ENCODE peak calls at places on chromosomes 6 and 20, in nine cellular contexts. One of them, this sample, is unnamed.

GRCh38 chr6:169230322-169230665 is 23.4 kb downstream of the THBS2 start:
- DNase-seq in adrenal gland: no peak
- DNase-seq in body of pancreas: no peak
- DNase-seq in ovary: peak; percentile 16
- DNase-seq in PC-9: no peak
- DNase-seq in left ventricle myocardium inferior: no peak
- DNase-seq in effector memory CD4-positive, alpha-beta T cell: no peak
- DNase-seq in neural progenitor cell: no peak
- DNase-seq in small intestine: no peak
- DNase-seq in this sample: no peak

GRCh38 chr6:98653171-98653570 is 181.2 kb upstream of the POU3F2 start:
- DNase-seq in adrenal gland: no peak
- DNase-seq in left ventricle myocardium inferior: no peak
- DNase-seq in effector memory CD4-positive, alpha-beta T cell: no peak
- DNase-seq in small intestine: no peak
- DNase-seq in neural progenitor cell: no peak
- DNase-seq in body of pancreas: no peak
- DNase-seq in PC-9: no peak
- DNase-seq in ovary: no peak
- DNase-seq in this sample: no peak

GRCh38 chr6:136038531-136038930 is 187.0 kb downstream of the PDE7B start:
- DNase-seq in small intestine: no peak
- DNase-seq in PC-9: no peak
- DNase-seq in left ventricle myocardium inferior: no peak
- DNase-seq in effector memory CD4-positive, alpha-beta T cell: no peak
- DNase-seq in neural progenitor cell: no peak
- DNase-seq in body of pancreas: no peak
- DNase-seq in ovary: no peak
- DNase-seq in adrenal gland: no peak
- DNase-seq in this sample: no peak

GRCh38 chr6:56292505-56293181 is 45.3 kb upstream of the COL21A1 start:
- DNase-seq in PC-9: peak; percentile 40
- DNase-seq in body of pancreas: no peak
- DNase-seq in left ventricle myocardium inferior: no peak
- DNase-seq in adrenal gland: peak; percentile 16
- DNase-seq in small intestine: peak; percentile 43
- DNase-seq in effector memory CD4-positive, alpha-beta T cell: no peak
- DNase-seq in neural progenitor cell: peak; percentile 73
- DNase-seq in ovary: no peak
- DNase-seq in this sample: no peak

GRCh38 chr6:149060300-149060984 is 257.1 kb upstream of the TAB2 start:
- DNase-seq in ovary: no peak
- DNase-seq in small intestine: peak; percentile 57
- DNase-seq in PC-9: peak; percentile 1
- DNase-seq in body of pancreas: no peak
- DNase-seq in adrenal gland: no peak
- DNase-seq in left ventricle myocardium inferior: peak; percentile 24
- DNase-seq in neural progenitor cell: no peak
- DNase-seq in effector memory CD4-positive, alpha-beta T cell: peak; percentile 50
- DNase-seq in this sample: no peak

GRCh38 chr20:54515788-54516324 is 40.5 kb downstream of the DOK5 start:
- DNase-seq in left ventricle myocardium inferior: no peak
- DNase-seq in neural progenitor cell: no peak
- DNase-seq in body of pancreas: no peak
- DNase-seq in effector memory CD4-positive, alpha-beta T cell: no peak
- DNase-seq in adrenal gland: no peak
- DNase-seq in PC-9: no peak
- DNase-seq in small intestine: no peak
- DNase-seq in ovary: no peak
- DNase-seq in this sample: no peak

GRCh38 chr20:47067776-47068175 is 173.1 kb downstream of the EYA2 start:
- DNase-seq in neural progenitor cell: no peak
- DNase-seq in adrenal gland: no peak
- DNase-seq in ovary: no peak
- DNase-seq in PC-9: no peak
- DNase-seq in left ventricle myocardium inferior: no peak
- DNase-seq in body of pancreas: no peak
- DNase-seq in small intestine: no peak
- DNase-seq in effector memory CD4-positive, alpha-beta T cell: no peak
- DNase-seq in this sample: no peak

GRCh38 chr20:2619961-2620595 is 32.4 kb upstream of the NOP56 start:
- DNase-seq in PC-9: no peak
- DNase-seq in neural progenitor cell: no peak
- DNase-seq in adrenal gland: no peak
- DNase-seq in left ventricle myocardium inferior: no peak
- DNase-seq in effector memory CD4-positive, alpha-beta T cell: no peak
- DNase-seq in ovary: no peak
- DNase-seq in body of pancreas: no peak
- DNase-seq in small intestine: no peak
- DNase-seq in this sample: no peak

GRCh38 chr6:7200598-7201443 is 93.1 kb downstream of the RREB1 start:
- DNase-seq in ovary: no peak
- DNase-seq in adrenal gland: no peak
- DNase-seq in small intestine: peak; percentile 60
- DNase-seq in body of pancreas: peak; percentile 90
- DNase-seq in PC-9: peak; percentile 74
- DNase-seq in left ventricle myocardium inferior: no peak
- DNase-seq in effector memory CD4-positive, alpha-beta T cell: no peak
- DNase-seq in neural progenitor cell: no peak
- DNase-seq in this sample: no peak

GRCh38 chr6:138183792-138184134 is 22.0 kb downstream of the ARFGEF3 start:
- DNase-seq in left ventricle myocardium inferior: no peak
- DNase-seq in ovary: no peak
- DNase-seq in neural progenitor cell: no peak
- DNase-seq in adrenal gland: no peak
- DNase-seq in body of pancreas: no peak
- DNase-seq in small intestine: no peak
- DNase-seq in PC-9: no peak
- DNase-seq in effector memory CD4-positive, alpha-beta T cell: no peak
- DNase-seq in this sample: peak; percentile 22

GRCh38 chr6:14454467-14454763 is 336.8 kb downstream of the CD83 start:
- DNase-seq in ovary: no peak
- DNase-seq in PC-9: peak; percentile 7
- DNase-seq in small intestine: peak; percentile 80
- DNase-seq in body of pancreas: no peak
- DNase-seq in effector memory CD4-positive, alpha-beta T cell: no peak
- DNase-seq in neural progenitor cell: no peak
- DNase-seq in adrenal gland: no peak
- DNase-seq in left ventricle myocardium inferior: no peak
- DNase-seq in this sample: no peak

GRCh38 chr20:63470410-63470809 is 2.0 kb downstream of the KCNQ2 start:
- DNase-seq in PC-9: no peak
- DNase-seq in effector memory CD4-positive, alpha-beta T cell: no peak
- DNase-seq in adrenal gland: no peak
- DNase-seq in body of pancreas: no peak
- DNase-seq in neural progenitor cell: no peak
- DNase-seq in ovary: no peak
- DNase-seq in left ventricle myocardium inferior: no peak
- DNase-seq in small intestine: no peak
- DNase-seq in this sample: no peak

GRCh38 chr6:136956590-136957573 is 34.8 kb downstream of the SLC35D3 start:
- DNase-seq in neural progenitor cell: peak; percentile 64
- DNase-seq in body of pancreas: no peak
- DNase-seq in PC-9: no peak
- DNase-seq in adrenal gland: no peak
- DNase-seq in small intestine: no peak
- DNase-seq in left ventricle myocardium inferior: no peak
- DNase-seq in effector memory CD4-positive, alpha-beta T cell: no peak
- DNase-seq in ovary: no peak
- DNase-seq in this sample: no peak

DNA sequence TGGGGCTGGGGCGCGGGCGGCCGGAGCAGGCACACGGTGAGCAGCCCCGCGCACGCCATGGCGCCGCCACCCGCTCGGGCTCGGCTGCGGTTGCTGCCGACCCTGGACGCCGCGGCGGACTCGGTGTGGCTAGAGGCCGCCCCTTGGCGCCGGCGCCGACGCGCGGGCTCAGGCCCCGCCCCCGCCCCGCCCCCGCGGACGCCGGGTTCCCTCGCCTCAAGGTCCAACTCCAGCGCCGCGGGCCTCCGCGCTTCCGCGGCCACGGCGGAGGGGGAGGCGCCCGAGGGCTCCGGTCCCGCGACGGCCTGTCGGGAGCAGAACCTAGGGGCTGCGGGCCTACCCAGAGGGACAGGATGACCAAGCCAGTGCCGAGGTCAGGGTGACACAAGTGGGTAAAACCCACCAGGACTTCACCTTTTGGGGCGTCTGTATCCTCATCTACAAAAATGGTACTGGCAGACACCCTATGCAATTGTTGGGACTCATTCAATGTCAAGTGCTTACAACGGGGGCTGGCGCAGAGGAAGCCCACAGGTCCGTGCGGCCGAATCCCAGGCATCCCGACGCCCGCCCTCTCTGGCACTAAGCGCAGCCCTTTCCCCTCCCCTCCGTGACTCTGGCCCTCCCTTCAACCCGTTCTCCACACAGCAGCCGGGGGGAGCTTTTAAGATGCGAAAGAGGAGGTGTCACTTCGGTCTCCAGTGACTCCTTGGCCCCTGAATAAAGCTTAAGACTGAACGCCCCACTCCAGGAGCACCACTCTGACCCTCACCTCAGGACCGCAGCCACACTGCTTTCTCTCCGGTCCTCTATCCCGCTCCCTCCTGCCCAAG is at the start of gene NECAB3:
- DNase-seq in left ventricle myocardium inferior: peak; percentile 88
- DNase-seq in adrenal gland: peak; percentile 85
- DNase-seq in PC-9: peak; percentile 90
- DNase-seq in small intestine: peak; percentile 85
- DNase-seq in body of pancreas: peak; percentile 87
- DNase-seq in ovary: peak; percentile 94
- DNase-seq in effector memory CD4-positive, alpha-beta T cell: peak; percentile 59
- DNase-seq in neural progenitor cell: peak; percentile 94
- DNase-seq in this sample: peak; percentile 96
- H3K4me1 ChIP-seq in left ventricle myocardium inferior: peaks cover 61% of the 10 kb centered on the region
- H3K4me1 ChIP-seq in adrenal gland: peaks cover 44% of the 10 kb centered on the region
- H3K4me1 ChIP-seq in PC-9: peaks cover 16% of the 10 kb centered on the region
- H3K4me1 ChIP-seq in small intestine: peaks cover 5% of the 10 kb centered on the region
- H3K4me1 ChIP-seq in body of pancreas: peaks cover 30% of the 10 kb centered on the region
- H3K4me1 ChIP-seq in ovary: peaks cover 37% of the 10 kb centered on the region
- H3K4me1 ChIP-seq in effector memory CD4-positive, alpha-beta T cell: peaks cover 23% of the 10 kb centered on the region
- H3K4me1 ChIP-seq in neural progenitor cell: peaks cover 23% of the 10 kb centered on the region
- H3K4me1 ChIP-seq in this sample: no peaks in the 10 kb centered on the region

GRCh38 chr6:28709478-28710349 is 184.0 kb downstream of the GPX5 start:
- DNase-seq in ovary: no peak
- DNase-seq in body of pancreas: no peak
- DNase-seq in neural progenitor cell: peak; percentile 84
- DNase-seq in small intestine: no peak
- DNase-seq in adrenal gland: no peak
- DNase-seq in PC-9: no peak
- DNase-seq in left ventricle myocardium inferior: no peak
- DNase-seq in effector memory CD4-positive, alpha-beta T cell: no peak
- DNase-seq in this sample: no peak
- H3K27ac ChIP-seq in ovary: peak overlapping the region; percentile 26
- H3K27ac ChIP-seq in body of pancreas: no peak overlapping the region
- H3K27ac ChIP-seq in neural progenitor cell: no peak overlapping the region
- H3K27ac ChIP-seq in small intestine: no peak overlapping the region
- H3K27ac ChIP-seq in adrenal gland: no peak overlapping the region
- H3K27ac ChIP-seq in PC-9: no peak overlapping the region
- H3K27ac ChIP-seq in left ventricle myocardium inferior: no peak overlapping the region
- H3K27ac ChIP-seq in effector memory CD4-positive, alpha-beta T cell: no peak overlapping the region
- H3K27ac ChIP-seq in this sample: no peak overlapping the region

DNA sequence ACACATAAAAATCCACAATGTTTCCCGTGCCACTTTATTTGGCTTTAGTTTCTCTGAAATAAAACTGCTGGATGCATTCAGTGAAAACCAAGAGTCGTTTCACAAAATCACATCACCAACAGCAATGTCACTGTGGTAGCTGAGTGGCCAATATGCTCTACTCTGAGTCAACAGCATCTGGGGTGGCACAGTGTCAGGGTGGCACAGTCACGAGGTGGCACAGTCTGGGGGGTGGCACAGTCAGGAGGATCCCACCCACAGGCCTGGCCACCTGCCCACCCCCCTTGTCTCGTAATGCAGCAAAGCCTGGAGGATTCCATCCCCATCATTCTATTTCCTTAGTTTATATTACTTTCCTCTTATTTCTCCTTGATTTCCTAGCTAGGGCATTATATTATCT is 87.0 kb downstream of the ANKRD60 start:
- DNase-seq in PC-9: no peak
- DNase-seq in ovary: no peak
- DNase-seq in effector memory CD4-positive, alpha-beta T cell: no peak
- DNase-seq in small intestine: no peak
- DNase-seq in body of pancreas: no peak
- DNase-seq in adrenal gland: no peak
- DNase-seq in neural progenitor cell: no peak
- DNase-seq in left ventricle myocardium inferior: no peak
- DNase-seq in this sample: no peak
- H3K27me3 ChIP-seq in PC-9: no peaks in the 10 kb centered on the region
- H3K27me3 ChIP-seq in ovary: no peaks in the 10 kb centered on the region
- H3K27me3 ChIP-seq in effector memory CD4-positive, alpha-beta T cell: no peaks in the 10 kb centered on the region
- H3K27me3 ChIP-seq in small intestine: no peaks in the 10 kb centered on the region
- H3K27me3 ChIP-seq in body of pancreas: no peaks in the 10 kb centered on the region
- H3K27me3 ChIP-seq in adrenal gland: no peaks in the 10 kb centered on the region
- H3K27me3 ChIP-seq in neural progenitor cell: no peaks in the 10 kb centered on the region
- H3K27me3 ChIP-seq in left ventricle myocardium inferior: peaks cover 92% of the 10 kb centered on the region
- H3K27me3 ChIP-seq in this sample: no peaks in the 10 kb centered on the region

GRCh38 chr6:133466666-133467065 is 225.5 kb downstream of the EYA4 start:
- DNase-seq in left ventricle myocardium inferior: no peak
- DNase-seq in effector memory CD4-positive, alpha-beta T cell: no peak
- DNase-seq in neural progenitor cell: no peak
- DNase-seq in adrenal gland: no peak
- DNase-seq in body of pancreas: no peak
- DNase-seq in PC-9: no peak
- DNase-seq in ovary: no peak
- DNase-seq in small intestine: no peak
- DNase-seq in this sample: no peak

GRCh38 chr6:133467982-133468380 is 226.8 kb downstream of the EYA4 start:
- DNase-seq in ovary: no peak
- DNase-seq in neural progenitor cell: no peak
- DNase-seq in effector memory CD4-positive, alpha-beta T cell: no peak
- DNase-seq in adrenal gland: no peak
- DNase-seq in PC-9: no peak
- DNase-seq in small intestine: no peak
- DNase-seq in body of pancreas: no peak
- DNase-seq in left ventricle myocardium inferior: no peak
- DNase-seq in this sample: no peak

GRCh38 chr6:133463789-133464188 is 222.6 kb downstream of the EYA4 start:
- DNase-seq in neural progenitor cell: no peak
- DNase-seq in adrenal gland: no peak
- DNase-seq in PC-9: no peak
- DNase-seq in small intestine: no peak
- DNase-seq in body of pancreas: no peak
- DNase-seq in left ventricle myocardium inferior: no peak
- DNase-seq in effector memory CD4-positive, alpha-beta T cell: no peak
- DNase-seq in ovary: no peak
- DNase-seq in this sample: no peak

GRCh38 chr6:133467231-133467981 is 226.2 kb downstream of the EYA4 start:
- DNase-seq in ovary: no peak
- DNase-seq in left ventricle myocardium inferior: no peak
- DNase-seq in body of pancreas: no peak
- DNase-seq in neural progenitor cell: no peak
- DNase-seq in PC-9: no peak
- DNase-seq in effector memory CD4-positive, alpha-beta T cell: no peak
- DNase-seq in adrenal gland: no peak
- DNase-seq in small intestine: no peak
- DNase-seq in this sample: no peak

DNA sequence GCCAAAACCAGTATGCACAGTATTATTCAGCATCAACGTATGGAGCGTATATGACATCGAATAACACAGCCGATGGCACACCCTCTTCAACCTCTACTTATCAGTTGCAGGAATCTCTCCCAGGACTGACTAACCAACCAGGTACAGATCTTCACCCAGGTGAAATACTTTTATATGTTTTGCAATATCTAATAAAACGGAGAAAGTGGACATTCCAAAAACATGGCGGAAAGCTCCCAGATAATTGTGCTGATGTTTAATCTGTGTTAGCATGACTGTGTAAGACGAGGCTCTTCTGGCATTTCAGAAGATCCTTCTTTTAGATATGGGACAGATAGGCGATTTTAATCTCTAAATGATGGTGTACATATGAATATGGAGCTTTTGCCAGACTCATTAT is 227.4 kb downstream of the EYA4 start:
- DNase-seq in PC-9: no peak
- DNase-seq in left ventricle myocardium inferior: no peak
- DNase-seq in ovary: no peak
- DNase-seq in small intestine: no peak
- DNase-seq in adrenal gland: no peak
- DNase-seq in neural progenitor cell: no peak
- DNase-seq in effector memory CD4-positive, alpha-beta T cell: no peak
- DNase-seq in body of pancreas: no peak
- DNase-seq in this sample: no peak
- H3K4me1 ChIP-seq in PC-9: no peaks in the 10 kb centered on the region
- H3K4me1 ChIP-seq in left ventricle myocardium inferior: no peaks in the 10 kb centered on the region
- H3K4me1 ChIP-seq in ovary: no peaks in the 10 kb centered on the region
- H3K4me1 ChIP-seq in small intestine: no peaks in the 10 kb centered on the region
- H3K4me1 ChIP-seq in adrenal gland: no peaks in the 10 kb centered on the region
- H3K4me1 ChIP-seq in neural progenitor cell: peaks cover 12% of the 10 kb centered on the region
- H3K4me1 ChIP-seq in effector memory CD4-positive, alpha-beta T cell: no peaks in the 10 kb centered on the region
- H3K4me1 ChIP-seq in body of pancreas: peaks cover 6% of the 10 kb centered on the region
- H3K4me1 ChIP-seq in this sample: no peaks in the 10 kb centered on the region